ENCODE peak calls at places on chromosome X, in five cellular contexts. One of them, this sample, is unnamed. For H3K9me2 and H3K79me2, the result is how much of the 10 kb centered on the place peaks cover.

GRCh38 chrX:18422325-18422724 is 3.1 kb upstream of the CDKL5 start:
- DNase-seq in PC-9: no peak
- DNase-seq in PC-3: peak
- DNase-seq in GM23338: no peak
- DNase-seq in SK-N-SH: no peak
- DNase-seq in this sample: no peak

GRCh38 chrX:2596050-2596449 is 95.0 kb upstream of the CD99 start:
- DNase-seq in PC-9: no peak
- DNase-seq in PC-3: peak
- DNase-seq in GM23338: no peak
- DNase-seq in SK-N-SH: no peak
- DNase-seq in this sample: no peak

GRCh38 chrX:19829817-19830216 is 57.6 kb downstream of the SH3KBP1 start:
- DNase-seq in PC-9: no peak
- DNase-seq in PC-3: no peak
- DNase-seq in GM23338: no peak
- DNase-seq in SK-N-SH: no peak
- DNase-seq in this sample: no peak

GRCh38 chrX:19360903-19361302 is 17.2 kb downstream of the PDHA1 start:
- DNase-seq in PC-9: no peak
- DNase-seq in PC-3: no peak
- DNase-seq in GM23338: no peak
- DNase-seq in SK-N-SH: no peak
- DNase-seq in this sample: no peak

GRCh38 chrX:20487227-20487626 is 220.5 kb upstream of the RPS6KA3 start:
- DNase-seq in PC-9: no peak
- DNase-seq in PC-3: peak
- DNase-seq in GM23338: no peak
- DNase-seq in SK-N-SH: no peak
- DNase-seq in this sample: no peak

GRCh38 chrX:153411255-153411987 is at the start of gene ZFP92:
- DNase-seq in PC-9: no peak
- DNase-seq in PC-3: no peak
- DNase-seq in GM23338: peak
- DNase-seq in SK-N-SH: peak
- DNase-seq in this sample: no peak

GRCh38 chrX:32572644-32573043 is 638.7 kb downstream of the DMD start:
- DNase-seq in PC-9: no peak
- DNase-seq in PC-3: no peak
- DNase-seq in GM23338: no peak
- DNase-seq in SK-N-SH: no peak
- DNase-seq in this sample: no peak

GRCh38 chrX:106397788-106398538 is 213.8 kb upstream of the RADX start:
- DNase-seq in PC-9: no peak
- DNase-seq in PC-3: peak
- DNase-seq in GM23338: peak
- DNase-seq in SK-N-SH: no peak
- DNase-seq in this sample: peak

GRCh38 chrX:13996650-13997049 is 33.0 kb downstream of the GEMIN8 start:
- DNase-seq in PC-9: no peak
- DNase-seq in PC-3: no peak
- DNase-seq in GM23338: no peak
- DNase-seq in SK-N-SH: no peak
- DNase-seq in this sample: no peak

GRCh38 chrX:129797251-129797906 is 17.6 kb downstream of the SASH3 start:
- DNase-seq in PC-9: no peak
- DNase-seq in PC-3: no peak
- DNase-seq in GM23338: no peak
- DNase-seq in SK-N-SH: no peak
- DNase-seq in this sample: no peak

GRCh38 chrX:116238866-116239265 is 68.3 kb downstream of the AGTR2 start:
- DNase-seq in PC-9: no peak
- DNase-seq in PC-3: peak
- DNase-seq in GM23338: no peak
- DNase-seq in SK-N-SH: no peak
- DNase-seq in this sample: no peak

GRCh38 chrX:44873415-44874270 is 655 bp downstream of the KDM6A start:
- DNase-seq in PC-9: peak
- DNase-seq in PC-3: peak
- DNase-seq in GM23338: peak
- DNase-seq in SK-N-SH: peak
- DNase-seq in this sample: peak

GRCh38 chrX:119266364-119266995 is 30.4 kb downstream of the PGRMC1 start:
- DNase-seq in PC-9: peak
- DNase-seq in PC-3: peak
- DNase-seq in GM23338: peak
- DNase-seq in SK-N-SH: peak
- DNase-seq in this sample: peak

GRCh38 chrX:66914082-66914481 is 275.2 kb upstream of the EDA2R start:
- DNase-seq in PC-9: no peak
- DNase-seq in PC-3: peak
- DNase-seq in GM23338: peak
- DNase-seq in SK-N-SH: no peak
- DNase-seq in this sample: no peak

GRCh38 chrX:19867411-19867732 is 20.0 kb downstream of the SH3KBP1 start:
- DNase-seq in PC-9: no peak
- DNase-seq in PC-3: peak
- DNase-seq in GM23338: no peak
- DNase-seq in SK-N-SH: no peak
- DNase-seq in this sample: no peak

GRCh38 chrX:153816821-153817220 is 13.5 kb downstream of the PDZD4 start:
- DNase-seq in PC-9: no peak
- DNase-seq in PC-3: no peak
- DNase-seq in GM23338: no peak
- DNase-seq in SK-N-SH: peak
- DNase-seq in this sample: no peak

GRCh38 chrX:118976599-118977340 is 2.4 kb downstream of the LONRF3 start:
- DNase-seq in PC-9: peak
- DNase-seq in PC-3: peak
- DNase-seq in GM23338: no peak
- DNase-seq in SK-N-SH: peak
- DNase-seq in this sample: peak

GRCh38 chrX:102651968-102652744 is 873 bp downstream of the GPRASP1 start:
- DNase-seq in PC-9: no peak
- DNase-seq in PC-3: no peak
- DNase-seq in GM23338: peak
- DNase-seq in SK-N-SH: peak
- DNase-seq in this sample: no peak

GRCh38 chrX:148043456-148043855 is 62.3 kb downstream of the FMR1NB start:
- DNase-seq in PC-9: no peak
- DNase-seq in PC-3: peak
- DNase-seq in GM23338: no peak
- DNase-seq in SK-N-SH: no peak
- DNase-seq in this sample: no peak

GRCh38 chrX:148051973-148052372 is 70.8 kb downstream of the FMR1NB start:
- DNase-seq in PC-9: no peak
- DNase-seq in PC-3: no peak
- DNase-seq in GM23338: no peak
- DNase-seq in SK-N-SH: no peak
- DNase-seq in this sample: no peak

GRCh38 chrX:148047216-148047615 is 66.1 kb downstream of the FMR1NB start:
- DNase-seq in PC-9: no peak
- DNase-seq in PC-3: no peak
- DNase-seq in GM23338: no peak
- DNase-seq in SK-N-SH: no peak
- DNase-seq in this sample: no peak

GRCh38 chrX:148049441-148049840 is 68.3 kb downstream of the FMR1NB start:
- DNase-seq in PC-9: no peak
- DNase-seq in PC-3: peak
- DNase-seq in GM23338: peak
- DNase-seq in SK-N-SH: peak
- DNase-seq in this sample: peak
- TF ChIP-seq CTCF in PC-9: peak
- TF ChIP-seq CTCF in PC-3: peak
- TF ChIP-seq CTCF in GM23338: peak
- TF ChIP-seq CTCF in SK-N-SH: peak
- TF ChIP-seq CTCF in this sample: peak

DNA sequence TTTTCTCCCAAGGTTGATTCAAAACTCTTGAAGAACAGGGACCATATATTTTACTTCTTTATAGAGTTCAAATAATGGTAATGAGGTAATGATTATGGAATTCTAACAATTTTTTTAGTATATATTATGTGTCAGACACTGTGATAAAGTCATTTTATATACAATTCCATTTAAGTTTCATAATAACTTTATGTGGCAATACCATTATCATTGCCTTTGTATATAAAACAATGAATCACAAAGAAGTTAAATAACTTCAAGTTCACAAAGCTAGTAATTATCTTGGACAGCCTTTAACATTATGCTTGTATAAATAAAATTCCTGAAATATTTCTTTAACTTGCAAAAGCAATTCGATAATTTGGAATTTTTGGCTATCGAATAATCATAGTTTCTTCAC is 20.6 kb downstream of the MAGEC1 start:
- DNase-seq in PC-9: no peak
- DNase-seq in PC-3: peak
- DNase-seq in GM23338: no peak
- DNase-seq in SK-N-SH: no peak
- DNase-seq in this sample: no peak
- H3K9me2 ChIP-seq in PC-9: under half
- H3K9me2 ChIP-seq in PC-3: under half
- H3K9me2 ChIP-seq in GM23338: under half
- H3K9me2 ChIP-seq in SK-N-SH: under half
- H3K9me2 ChIP-seq in this sample: under half

GRCh38 chrX:142873214-142873613 is 152.5 kb upstream of the SPANXN4 start:
- DNase-seq in PC-9: no peak
- DNase-seq in PC-3: peak
- DNase-seq in GM23338: no peak
- DNase-seq in SK-N-SH: no peak
- DNase-seq in this sample: no peak
- H3K79me2 ChIP-seq in PC-9: under half
- H3K79me2 ChIP-seq in PC-3: under half
- H3K79me2 ChIP-seq in GM23338: under half
- H3K79me2 ChIP-seq in SK-N-SH: under half
- H3K79me2 ChIP-seq in this sample: under half

GRCh38 chrX:155874571-155875244 is 6.4 kb upstream of the VAMP7 start:
- DNase-seq in PC-9: no peak
- DNase-seq in PC-3: no peak
- DNase-seq in GM23338: peak
- DNase-seq in SK-N-SH: peak
- DNase-seq in this sample: no peak

GRCh38 chrX:155876704-155877103 is 4.4 kb upstream of the VAMP7 start:
- DNase-seq in PC-9: no peak
- DNase-seq in PC-3: no peak
- DNase-seq in GM23338: no peak
- DNase-seq in SK-N-SH: no peak
- DNase-seq in this sample: peak

GRCh38 chrX:155870958-155871357 is 10.2 kb upstream of the VAMP7 start:
- DNase-seq in PC-9: no peak
- DNase-seq in PC-3: no peak
- DNase-seq in GM23338: no peak
- DNase-seq in SK-N-SH: no peak
- DNase-seq in this sample: no peak

GRCh38 chrX:155871934-155872333 is 9.2 kb upstream of the VAMP7 start:
- DNase-seq in PC-9: no peak
- DNase-seq in PC-3: no peak
- DNase-seq in GM23338: no peak
- DNase-seq in SK-N-SH: no peak
- DNase-seq in this sample: no peak

GRCh38 chrX:155873203-155873602 is 7.9 kb upstream of the VAMP7 start:
- DNase-seq in PC-9: no peak
- DNase-seq in PC-3: no peak
- DNase-seq in GM23338: no peak
- DNase-seq in SK-N-SH: no peak
- DNase-seq in this sample: no peak
- TF ChIP-seq CTCF in PC-9: no peak
- TF ChIP-seq CTCF in PC-3: no peak
- TF ChIP-seq CTCF in GM23338: no peak
- TF ChIP-seq CTCF in SK-N-SH: no peak
- TF ChIP-seq CTCF in this sample: no peak

GRCh38 chrX:110173192-110174175 is 144.4 kb downstream of the AMMECR1 start:
- DNase-seq in PC-9: peak
- DNase-seq in PC-3: peak
- DNase-seq in GM23338: no peak
- DNase-seq in SK-N-SH: no peak
- DNase-seq in this sample: no peak
- H3K9me2 ChIP-seq in PC-9: under half
- H3K9me2 ChIP-seq in PC-3: under half
- H3K9me2 ChIP-seq in GM23338: under half
- H3K9me2 ChIP-seq in SK-N-SH: under half
- H3K9me2 ChIP-seq in this sample: under half

GRCh38 chrX:68508799-68509198 is 9.9 kb downstream of the YIPF6 start:
- DNase-seq in PC-9: no peak
- DNase-seq in PC-3: peak
- DNase-seq in GM23338: peak
- DNase-seq in SK-N-SH: no peak
- DNase-seq in this sample: no peak

GRCh38 chrX:68504237-68504636 is 5.4 kb downstream of the YIPF6 start:
- DNase-seq in PC-9: no peak
- DNase-seq in PC-3: peak
- DNase-seq in GM23338: no peak
- DNase-seq in SK-N-SH: no peak
- DNase-seq in this sample: no peak

GRCh38 chrX:68500105-68500504 is 1.3 kb downstream of the YIPF6 start:
- DNase-seq in PC-9: no peak
- DNase-seq in PC-3: no peak
- DNase-seq in GM23338: no peak
- DNase-seq in SK-N-SH: no peak
- DNase-seq in this sample: no peak

GRCh38 chrX:68506649-68507048 is 7.8 kb downstream of the YIPF6 start:
- DNase-seq in PC-9: no peak
- DNase-seq in PC-3: no peak
- DNase-seq in GM23338: no peak
- DNase-seq in SK-N-SH: no peak
- DNase-seq in this sample: no peak

GRCh38 chrX:68503830-68504229 is 5.0 kb downstream of the YIPF6 start:
- DNase-seq in PC-9: no peak
- DNase-seq in PC-3: peak
- DNase-seq in GM23338: no peak
- DNase-seq in SK-N-SH: no peak
- DNase-seq in this sample: no peak
- H3K79me2 ChIP-seq in PC-9: half or more
- H3K79me2 ChIP-seq in PC-3: half or more
- H3K79me2 ChIP-seq in GM23338: half or more
- H3K79me2 ChIP-seq in SK-N-SH: half or more
- H3K79me2 ChIP-seq in this sample: under half